ENCODE peak calls at places on chromosomes 6 and 20, in eight cellular contexts. H is epithelial cell of proximal tubule, Z is glutamatergic neuron, U is cardiac muscle cell, N is LoVo, G is endothelial cell, D is NB4, P is NCI-H2171. L is an unnamed sample.

GRCh38 chr20:58327211-58327610 is 17.7 kb downstream of the RAB22A start:
- DNase-seq in H (no peak), Z (no peak), U (peak), N (no peak), G (no peak), D (peak), P (no peak), L (no peak)

GRCh38 chr6:139144490-139145085 is 9.7 kb downstream of the HECA start:
- DNase-seq in H (no peak), Z (no peak), U (no peak), N (no peak), G (no peak), D (no peak), P (no peak), L (no peak)

GRCh38 chr20:19981091-19981490 is 36.1 kb upstream of the NAA20 start:
- DNase-seq in H (no peak), Z (no peak), U (peak), N (peak), G (no peak), D (peak), P (no peak), L (no peak)

GRCh38 chr6:3751019-3751729 is at the start of gene PXDC1:
- DNase-seq in H (no peak), Z (no peak), U (peak), N (no peak), G (peak), D (no peak), P (no peak), L (no peak)

GRCh38 chr6:100177956-100178355 is 183.9 kb upstream of the MCHR2 start:
- DNase-seq in H (no peak), Z (no peak), U (peak), N (no peak), G (no peak), D (no peak), P (no peak), L (no peak)

GRCh38 chr6:17986656-17987575 is 519 bp downstream of the KIF13A start:
- DNase-seq in H (no peak), Z (peak), U (peak), N (peak), G (peak), D (peak), P (no peak), L (no peak)

GRCh38 chr6:147268254-147268653 is 64.0 kb downstream of the STXBP5 start:
- DNase-seq in H (no peak), Z (no peak), U (no peak), N (no peak), G (no peak), D (no peak), P (no peak), L (no peak)

GRCh38 chr6:80388515-80388914 is 282.0 kb downstream of the BCKDHB start:
- DNase-seq in H (no peak), Z (no peak), U (no peak), N (no peak), G (no peak), D (no peak), P (no peak), L (no peak)

GRCh38 chr6:71393471-71393870 is 104.9 kb downstream of the OGFRL1 start:
- DNase-seq in H (no peak), Z (no peak), U (peak), N (no peak), G (no peak), D (no peak), P (no peak), L (peak)

GRCh38 chr6:35343092-35343834 is 905 bp downstream of the PPARD start:
- DNase-seq in H (no peak), Z (no peak), U (peak), N (no peak), G (no peak), D (peak), P (no peak), L (no peak)

GRCh38 chr20:60203451-60203850 is 245.2 kb downstream of the CDH26 start:
- DNase-seq in H (no peak), Z (no peak), U (no peak), N (no peak), G (no peak), D (no peak), P (no peak), L (no peak)

L was measured in COR-L47.